ENCODE peak calls at places on chromosomes 12 and 14, in four cellular contexts. X, V, T and A are unnamed samples.
A peak's percentile ranks its signal among the peaks of the same experiment; 100 is the strongest.

GRCh38 chr14:50999726-51000125 is 55.4 kb upstream of the PYGL start:
- DNase-seq in X (no peak), V (no peak), T (no peak), A (no peak)

GRCh38 chr14:48937796-48938195 is 648.4 kb downstream of the RPS29 start:
- DNase-seq in X (no peak), V (no peak), T (peak; percentile 1), A (no peak)

GRCh38 chr12:70876952-70877351 is 43.6 kb downstream of the PTPRR start:
- DNase-seq in X (no peak), V (no peak), T (no peak), A (no peak)

GRCh38 chr12:78189656-78190055 is 359.0 kb downstream of the NAV3 start:
- DNase-seq in X (no peak), V (no peak), T (no peak), A (no peak)

GRCh38 chr14:78007160-78007559 is 163.0 kb upstream of the NRXN3 start:
- DNase-seq in X (no peak), V (no peak), T (no peak), A (no peak)

GRCh38 chr14:76113691-76114090 is 38.0 kb upstream of the GPATCH2L start:
- DNase-seq in X (no peak), V (no peak), T (no peak), A (no peak)

GRCh38 chr12:31742891-31743290 is 14.1 kb upstream of the AMN1 start:
- DNase-seq in X (no peak), V (no peak), T (no peak), A (no peak)

GRCh38 chr12:1706284-1707016 is 15.6 kb downstream of the ADIPOR2 start:
- DNase-seq in X (no peak), V (no peak), T (no peak), A (no peak)

GRCh38 chr14:100536721-100537700 is 50.2 kb downstream of the BEGAIN start:
- DNase-seq in X (no peak), V (no peak), T (peak; percentile 56), A (peak; percentile 10)

GRCh38 chr14:78319826-78320635 is 149.9 kb downstream of the NRXN3 start:
- DNase-seq in X (no peak), V (peak; percentile 24), T (peak; percentile 21), A (no peak)

GRCh38 chr14:94066089-94066676 is 14.8 kb downstream of the DDX24 start:
- DNase-seq in X (no peak), V (no peak), T (no peak), A (no peak)

GRCh38 chr14:50085570-50086315 is 30.6 kb downstream of the VCPKMT start:
- DNase-seq in X (peak; percentile 95), V (no peak), T (no peak), A (no peak)

GRCh38 chr14:94392510-94392935 is 4.1 kb upstream of the SERPINA1 start:
- DNase-seq in X (peak; percentile 38), V (no peak), T (no peak), A (no peak)

GRCh38 chr14:96811985-96812667 is 14.9 kb downstream of the VRK1 start:
- DNase-seq in X (no peak), V (no peak), T (no peak), A (no peak)

GRCh38 chr12:109615556-109616229 is 42.1 kb downstream of the MVK start:
- DNase-seq in X (no peak), V (no peak), T (no peak), A (no peak)

GRCh38 chr12:49294086-49294803 is 702 bp upstream of the PRPH start:
- DNase-seq in X (no peak), V (no peak), T (peak; percentile 61), A (no peak)

GRCh38 chr12:34033628-34034296 is 11.5 kb downstream of the ALG10 start:
- DNase-seq in X (no peak), V (peak; percentile 18), T (peak; percentile 4), A (no peak)

GRCh38 chr12:115801826-115802225 is 475.7 kb downstream of the MED13L start:
- DNase-seq in X (no peak), V (no peak), T (peak; percentile 33), A (no peak)

GRCh38 chr12:12010277-12011031 is 60.3 kb upstream of the BCL2L14 start:
- DNase-seq in X (peak; percentile 94), V (no peak), T (peak; percentile 59), A (no peak)

GRCh38 chr12:75852143-75852542 is 179.4 kb downstream of the PHLDA1 start:
- DNase-seq in X (no peak), V (no peak), T (no peak), A (no peak)

GRCh38 chr12:65335021-65335714 is 56.7 kb downstream of the MSRB3 start:
- DNase-seq in X (no peak), V (no peak), T (peak; percentile 4), A (no peak)

GRCh38 chr12:71938728-71939385 is at the start of gene TPH2:
- DNase-seq in X (no peak), V (peak; percentile 85), T (peak; percentile 63), A (peak; percentile 95)

GRCh38 chr14:57748279-57748678 is 117.6 kb downstream of the SLC35F4 start:
- DNase-seq in X (no peak), V (no peak), T (no peak), A (no peak)

GRCh38 chr12:14261096-14261495 is 104.4 kb upstream of the ATF7IP start:
- DNase-seq in X (no peak), V (no peak), T (no peak), A (peak; percentile 26)

GRCh38 chr12:20364501-20364900 is 3.8 kb upstream of the PDE3A start:
- DNase-seq in X (no peak), V (no peak), T (no peak), A (no peak)

GRCh38 chr12:115943310-115943629 is 334.2 kb downstream of the MED13L start:
- DNase-seq in X (no peak), V (no peak), T (no peak), A (no peak)

GRCh38 chr14:29558516-29558915 is 369.1 kb downstream of the PRKD1 start:
- DNase-seq in X (no peak), V (no peak), T (no peak), A (no peak)

GRCh38 chr12:91111366-91112321 is at the start of gene LUM:
- DNase-seq in X (no peak), V (no peak), T (peak; percentile 17), A (no peak)

GRCh38 chr12:116465892-116466291 is 93.3 kb upstream of the MAP1LC3B2 start:
- DNase-seq in X (no peak), V (no peak), T (no peak), A (no peak)

GRCh38 chr12:72677187-72677586 is 405.0 kb downstream of the TRHDE start:
- DNase-seq in X (no peak), V (no peak), T (no peak), A (no peak)

GRCh38 chr12:89494411-89495231 is 30.0 kb downstream of the GALNT4 start:
- DNase-seq in X (no peak), V (peak; percentile 12), T (no peak), A (no peak)

GRCh38 chr12:131202592-131203378 is 249.1 kb downstream of the ADGRD1 start:
- DNase-seq in X (no peak), V (no peak), T (peak; percentile 27), A (no peak)

GRCh38 chr12:89016970-89017778 is 335.1 kb downstream of the DUSP6 start:
- DNase-seq in X (no peak), V (no peak), T (peak; percentile 38), A (peak; percentile 11)

GRCh38 chr12:99911076-99911475 is 73.7 kb downstream of the ANKS1B start:
- DNase-seq in X (no peak), V (no peak), T (no peak), A (no peak)

GRCh38 chr12:25825494-25825893 is 133.0 kb upstream of the RASSF8 start:
- DNase-seq in X (no peak), V (no peak), T (no peak), A (no peak)

GRCh38 chr12:1479645-1480044 is 114.7 kb downstream of the FBXL14 start:
- DNase-seq in X (no peak), V (no peak), T (no peak), A (no peak)

GRCh38 chr14:24051789-24052655 is at the start of gene CARMIL3:
- DNase-seq in X (no peak), V (peak; percentile 89), T (peak; percentile 97), A (peak; percentile 85)
- TF ChIP-seq USF1 in X (no peak), V (no peak), T (no peak), A (no peak)

DNA sequence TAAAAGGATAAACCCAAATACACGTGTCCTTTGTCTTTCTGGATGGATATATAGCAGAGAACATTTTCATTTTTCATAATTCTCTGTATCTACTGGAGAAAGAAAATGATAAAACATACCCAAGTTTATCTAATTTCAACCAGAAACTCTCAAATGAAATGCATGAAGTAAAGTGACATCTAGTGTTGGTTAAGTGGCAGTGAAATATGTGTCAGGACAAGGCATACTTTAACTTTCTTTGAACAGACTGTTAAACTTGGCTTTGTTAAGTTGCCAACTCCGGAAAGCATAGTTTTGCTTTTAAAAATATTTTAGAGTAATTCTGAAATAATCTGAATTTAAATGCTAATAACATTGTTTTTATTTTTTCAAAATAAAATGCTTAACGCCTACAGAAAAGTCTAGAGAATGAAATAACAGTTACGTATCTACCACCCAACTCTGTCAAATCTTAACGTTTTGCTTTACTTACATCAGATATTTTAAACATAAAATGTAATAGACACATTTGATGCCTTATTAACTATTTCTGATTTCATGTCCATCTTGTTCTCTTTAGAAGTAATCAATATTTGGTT is 25.2 kb upstream of the NTN4 start:
- DNase-seq in X (no peak), V (no peak), T (peak; percentile 40), A (no peak)
- TF ChIP-seq USF1 in X (no peak), V (no peak), T (no peak), A (no peak)

DNA sequence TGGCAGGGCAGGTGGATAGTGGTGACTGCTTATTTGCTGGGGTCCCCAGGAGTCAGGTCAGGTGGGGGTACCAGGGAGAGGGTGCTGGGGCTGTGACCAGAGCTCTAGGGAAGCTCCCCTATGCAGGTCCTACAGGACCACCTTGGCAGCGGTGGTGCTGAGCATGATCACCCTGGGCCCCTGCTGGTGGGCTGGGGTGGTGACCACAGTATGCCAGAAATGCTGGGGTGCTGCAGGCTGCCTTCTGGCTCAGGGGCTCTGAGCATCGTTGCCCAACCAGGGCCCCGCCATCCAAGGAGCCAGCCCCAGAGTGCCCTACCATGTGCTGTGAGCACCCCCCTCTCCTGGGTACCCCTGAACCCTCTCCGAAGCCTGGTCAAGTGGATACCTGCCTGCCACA is 17.5 kb upstream of the NUDT14 start:
- DNase-seq in X (no peak), V (no peak), T (no peak), A (no peak)
- TF ChIP-seq USF1 in X (no peak), V (no peak), T (no peak), A (no peak)

GRCh38 chr12:50934981-50935807 is 17.1 kb upstream of the HIGD1C start:
- DNase-seq in X (no peak), V (no peak), T (no peak), A (no peak)
- TF ChIP-seq USF1 in X (no peak), V (no peak), T (no peak), A (no peak)

GRCh38 chr12:67155863-67156262 is 113.3 kb upstream of the CAND1 start:
- DNase-seq in X (no peak), V (no peak), T (no peak), A (no peak)
- TF ChIP-seq USF1 in X (no peak), V (no peak), T (no peak), A (no peak)